ENCODE peak calls at places on chromosomes 7 and 10, in six cellular contexts. R is heart left ventricle, O is HCT116, T is GM12878, Z is right lobe of liver, E is HepG2. B is an unnamed sample. For H3K4me1 and H3K27me3, the result is how much of the 10 kb centered on the place peaks cover.

GRCh38 chr7:25031007-25031406 is 51.0 kb upstream of the OSBPL3 start:
- ATAC-seq in Z (no peak), E (no peak), R (no peak), T (peak), O (no peak), B (no peak)

GRCh38 chr7:129924602-129925001 is 28.2 kb downstream of the UBE2H start:
- ATAC-seq in O (no peak), E (no peak), T (peak), Z (no peak), R (no peak), B (no peak)

GRCh38 chr10:25078659-25079429 is 62.4 kb downstream of the THNSL1 start:
- ATAC-seq in R (no peak), E (peak), T (peak), Z (peak), O (no peak), B (no peak)

GRCh38 chr7:121605297-121605640 is 209.2 kb upstream of the FAM3C start:
- ATAC-seq in O (peak), R (no peak), E (peak), Z (no peak), T (peak), B (no peak)

GRCh38 chr7:40200791-40201190 is 66.0 kb downstream of the SUGCT start:
- ATAC-seq in R (peak), E (no peak), T (no peak), Z (no peak), O (no peak), B (peak)

GRCh38 chr7:66696774-66697191 is 43.8 kb upstream of the RABGEF1 start:
- ATAC-seq in T (no peak), Z (no peak), O (no peak), E (peak), R (peak), B (no peak)

GRCh38 chr7:115574676-115575291 is 455.8 kb downstream of the TFEC start:
- ATAC-seq in Z (no peak), R (no peak), E (no peak), O (no peak), T (no peak), B (no peak)

GRCh38 chr7:129434846-129435318 is 650 bp downstream of the STRIP2 start:
- ATAC-seq in T (peak), Z (peak), R (peak), E (peak), O (peak), B (no peak)

GRCh38 chr7:141700848-141701371 is 1.1 kb downstream of the DENND11 start:
- ATAC-seq in E (peak), T (peak), O (no peak), R (peak), Z (peak), B (no peak)

GRCh38 chr7:5417106-5418071 is 6.2 kb downstream of the TNRC18 start:
- ATAC-seq in O (no peak), T (no peak), E (no peak), R (no peak), Z (no peak), B (no peak)

GRCh38 chr10:78578929-78579328 is 489.8 kb upstream of the ZMIZ1 start:
- ATAC-seq in T (peak), Z (no peak), E (no peak), R (no peak), O (no peak), B (no peak)

GRCh38 chr10:1274746-1275544 is 218.8 kb downstream of the WDR37 start:
- ATAC-seq in O (peak), R (no peak), T (no peak), E (peak), Z (no peak), B (no peak)

GRCh38 chr10:35463105-35463867 is 127.0 kb downstream of the CCNY start:
- ATAC-seq in R (no peak), Z (no peak), T (no peak), O (no peak), E (no peak), B (no peak)

GRCh38 chr7:133649593-133649992 is 396.7 kb downstream of the EXOC4 start:
- ATAC-seq in O (no peak), E (no peak), R (no peak), Z (no peak), T (no peak), B (no peak)

GRCh38 chr7:36404639-36405408 is 15.2 kb downstream of the ANLN start:
- ATAC-seq in R (no peak), E (no peak), T (no peak), Z (no peak), O (no peak), B (no peak)

GRCh38 chr10:3926675-3927525 is 141.9 kb upstream of the KLF6 start:
- ATAC-seq in T (no peak), O (no peak), E (no peak), Z (no peak), R (no peak), B (peak)

GRCh38 chr7:112036071-112036470 is 170.1 kb downstream of the DOCK4 start:
- ATAC-seq in T (no peak), O (no peak), Z (no peak), R (no peak), E (no peak), B (no peak)

GRCh38 chr10:66931340-66931948 is 5.6 kb downstream of the LRRTM3 start:
- ATAC-seq in R (peak), T (peak), Z (peak), E (peak), O (peak), B (no peak)

GRCh38 chr10:44334621-44335184 is 50.2 kb downstream of the CXCL12 start:
- ATAC-seq in Z (no peak), R (peak), E (no peak), T (no peak), O (no peak), B (no peak)

GRCh38 chr10:14917827-14918226 is 36.1 kb downstream of the DCLRE1C start:
- ATAC-seq in Z (no peak), O (no peak), E (no peak), R (no peak), T (no peak), B (no peak)

GRCh38 chr10:73501651-73502050 is 5.8 kb upstream of the PPP3CB start:
- ATAC-seq in O (no peak), E (no peak), T (peak), Z (no peak), R (no peak), B (no peak)

GRCh38 chr7:81420526-81420925 is 349.3 kb downstream of the HGF start:
- ATAC-seq in E (no peak), R (no peak), T (no peak), Z (no peak), O (no peak), B (no peak)

GRCh38 chr7:51028128-51028830 is 245.6 kb upstream of the GRB10 start:
- ATAC-seq in T (no peak), O (no peak), E (no peak), R (no peak), Z (no peak), B (no peak)

GRCh38 chr7:155349601-155350331 is 52.1 kb downstream of the INSIG1 start:
- ATAC-seq in T (no peak), Z (no peak), E (peak), O (no peak), R (no peak), B (no peak)

GRCh38 chr10:50636576-50636975 is 12.8 kb upstream of the SGMS1 start:
- ATAC-seq in T (peak), R (no peak), Z (no peak), E (no peak), O (no peak), B (no peak)

GRCh38 chr7:159012353-159013069 is 132.2 kb downstream of the VIPR2 start:
- ATAC-seq in R (peak), T (no peak), Z (peak), E (peak), O (no peak), B (peak)

GRCh38 chr10:46325021-46325420 is 38.2 kb downstream of the ANTXRL start:
- ATAC-seq in T (no peak), O (peak), E (no peak), Z (peak), R (no peak), B (no peak)

GRCh38 chr7:108294595-108294994 is 161.6 kb downstream of the NRCAM start:
- ATAC-seq in T (peak), E (no peak), Z (peak), O (no peak), R (no peak), B (no peak)

GRCh38 chr7:106774213-106774767 is 90.8 kb upstream of the PIK3CG start:
- ATAC-seq in T (no peak), O (no peak), E (no peak), Z (no peak), R (no peak), B (no peak)
- TF ChIP-seq POLR2A in T (no peak), O (no peak), E (no peak), Z (no peak), R (no peak), B (no peak)

GRCh38 chr10:31358688-31359330 is 39.8 kb downstream of the ZEB1 start:
- ATAC-seq in R (peak), Z (peak), O (no peak), E (no peak), T (no peak), B (no peak)

GRCh38 chr10:31350891-31351290 is 31.9 kb downstream of the ZEB1 start:
- ATAC-seq in O (no peak), R (no peak), T (no peak), E (no peak), Z (no peak), B (no peak)

GRCh38 chr10:31352436-31353226 is 33.6 kb downstream of the ZEB1 start:
- ATAC-seq in O (no peak), T (peak), Z (no peak), E (no peak), R (peak), B (no peak)

GRCh38 chr10:31347705-31348104 is 28.7 kb downstream of the ZEB1 start:
- ATAC-seq in E (no peak), O (no peak), Z (no peak), R (no peak), T (peak), B (no peak)

DNA sequence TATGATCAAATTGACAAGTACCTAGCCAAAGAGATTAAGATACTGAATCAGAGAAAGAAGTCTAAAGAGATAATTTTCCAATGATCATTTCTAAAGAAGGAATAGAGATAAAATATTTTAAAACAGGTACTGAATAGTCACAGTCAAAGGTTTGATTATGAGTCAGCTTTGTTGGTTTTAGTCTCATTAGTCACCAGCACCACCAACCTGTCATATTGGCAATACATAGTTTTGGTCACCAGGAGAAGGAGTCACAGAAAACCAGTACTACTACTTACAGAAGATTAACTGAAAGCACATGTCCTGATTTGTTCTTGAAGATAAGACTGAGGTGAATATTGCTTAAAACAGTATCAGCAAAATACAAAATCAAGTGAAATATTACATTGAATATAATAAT is 34.6 kb downstream of the ZEB1 start:
- ATAC-seq in E (peak), R (peak), Z (peak), O (peak), T (peak), B (no peak)
- H3K4me1 ChIP-seq in E (under half), R (under half), Z (under half), O (under half), T (under half), B (half or more)

DNA sequence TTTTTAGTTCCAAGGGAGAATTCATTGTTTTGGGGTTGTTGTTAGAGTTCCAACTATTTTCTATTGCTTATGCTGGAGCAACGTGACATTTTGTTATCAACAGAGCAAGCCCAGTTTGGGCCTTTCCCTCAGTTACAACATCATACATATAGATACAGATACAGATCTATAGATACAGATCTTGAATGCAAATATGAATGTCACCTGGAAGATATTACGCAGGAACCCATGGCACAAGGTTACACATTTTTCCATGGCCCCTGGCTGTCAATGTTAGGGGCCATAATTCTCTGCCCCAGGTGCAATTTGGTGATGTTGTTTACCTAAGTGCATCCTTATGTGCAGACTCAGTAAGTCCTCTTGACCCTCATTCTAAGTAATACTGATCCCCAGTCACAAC is 3.6 kb upstream of the PODXL start:
- ATAC-seq in O (no peak), R (no peak), E (no peak), Z (no peak), T (no peak), B (no peak)
- H3K27me3 ChIP-seq in O (under half), R (under half), E (under half), Z (under half), T (under half), B (under half)

DNA sequence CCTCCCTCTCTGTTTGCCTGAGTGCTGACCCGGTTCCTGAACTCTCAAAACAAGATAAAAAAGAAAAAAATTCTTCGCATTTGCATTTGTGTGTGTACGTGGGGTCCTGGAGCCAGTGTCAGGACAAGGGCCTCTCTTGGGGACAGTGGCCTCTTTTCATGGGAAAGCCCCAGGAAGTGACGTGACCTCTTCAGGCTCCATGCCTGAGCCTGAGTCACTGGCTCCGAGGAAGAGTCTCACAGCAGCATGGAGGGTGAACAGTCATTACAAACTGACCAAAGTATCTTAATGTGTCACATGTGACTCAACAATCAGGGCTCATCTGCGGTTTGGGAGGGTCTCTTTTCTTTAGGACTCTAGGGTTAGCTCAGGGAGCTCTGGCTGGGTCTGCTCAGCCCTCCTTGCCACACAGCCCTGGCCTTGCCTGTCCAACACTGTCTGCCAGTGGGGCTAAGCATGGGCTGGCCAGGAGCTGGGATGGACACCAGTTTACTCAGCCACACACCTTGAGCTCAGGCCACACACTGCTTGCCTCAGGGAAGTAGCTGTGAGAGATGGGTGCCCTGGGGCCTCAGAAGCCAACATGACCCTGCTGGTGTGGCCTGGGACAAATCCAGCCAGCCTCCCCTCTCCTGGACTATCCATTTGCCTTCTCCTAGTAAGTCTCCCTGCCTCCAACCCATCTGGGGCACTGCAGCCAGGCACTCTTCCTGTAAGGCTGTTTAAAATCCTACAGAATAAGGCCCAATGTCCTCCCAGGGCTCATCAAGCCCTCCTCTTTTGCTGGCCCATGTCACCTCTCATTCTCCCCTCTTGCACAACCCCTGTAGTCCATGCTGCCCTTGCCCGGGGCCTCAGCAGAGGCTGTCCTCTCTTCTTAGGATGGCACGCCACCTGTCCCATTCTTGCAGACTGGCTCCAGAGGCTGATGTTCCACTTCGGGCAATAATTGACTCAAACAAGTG is 10.5 kb downstream of the TMEM273 start:
- ATAC-seq in E (peak), R (peak), T (peak), Z (peak), O (peak), B (peak)
- TF ChIP-seq POLR2A in E (no peak), R (no peak), T (no peak), Z (no peak), O (no peak), B (no peak)

GRCh38 chr7:38179719-38180333 is 1.8 kb downstream of the STARD3NL start:
- ATAC-seq in Z (no peak), O (no peak), R (no peak), E (no peak), T (no peak), B (no peak)
- H3K4me1 ChIP-seq in Z (under half), O (under half), R (under half), E (under half), T (under half), B (under half)

DNA sequence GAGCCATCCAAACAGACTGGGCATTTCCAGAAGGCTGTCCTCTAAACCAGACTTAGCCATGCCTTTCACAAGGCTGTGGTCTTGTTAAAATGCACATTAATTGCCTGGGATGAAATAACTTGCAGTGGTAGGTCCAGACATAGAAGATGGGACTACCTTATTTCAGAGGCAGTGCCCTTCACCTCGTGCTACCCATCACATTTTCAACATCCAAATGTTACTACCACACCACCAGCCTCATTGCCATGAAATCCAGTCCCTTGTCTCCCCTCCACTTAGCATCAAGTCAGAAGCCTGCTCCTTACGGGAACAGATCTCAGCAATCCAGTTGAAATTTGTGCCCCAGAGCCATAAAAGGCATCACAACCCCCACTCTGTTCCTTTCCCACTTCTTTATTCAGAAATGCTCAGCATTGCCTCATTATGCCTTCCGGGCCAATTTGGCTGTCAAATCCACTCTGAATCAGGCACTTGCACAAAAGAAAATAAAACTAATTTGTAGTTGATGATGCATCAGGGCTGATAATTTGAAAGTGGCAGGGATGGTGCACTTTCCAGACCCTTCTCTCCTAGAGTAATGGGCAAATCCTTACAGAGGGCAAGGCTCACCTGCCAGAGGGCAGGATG is 147.7 kb upstream of the PDE1C start:
- ATAC-seq in Z (no peak), O (no peak), E (no peak), T (no peak), R (peak), B (no peak)
- H3K27me3 ChIP-seq in Z (under half), O (half or more), E (under half), T (under half), R (under half), B (under half)

GRCh38 chr10:6920072-6921019 is 340.3 kb upstream of the PRKCQ start:
- ATAC-seq in R (peak), E (peak), T (peak), O (peak), Z (peak), B (peak)
- TF ChIP-seq POLR2A in R (no peak), E (no peak), T (no peak), O (no peak), Z (no peak), B (no peak)

GRCh38 chr10:89888647-89889046 is 187.3 kb downstream of the KIF20B start:
- ATAC-seq in R (no peak), O (no peak), E (no peak), T (peak), Z (peak), B (no peak)
- H3K4me1 ChIP-seq in R (under half), O (under half), E (under half), T (under half), Z (under half), B (under half)

DNA sequence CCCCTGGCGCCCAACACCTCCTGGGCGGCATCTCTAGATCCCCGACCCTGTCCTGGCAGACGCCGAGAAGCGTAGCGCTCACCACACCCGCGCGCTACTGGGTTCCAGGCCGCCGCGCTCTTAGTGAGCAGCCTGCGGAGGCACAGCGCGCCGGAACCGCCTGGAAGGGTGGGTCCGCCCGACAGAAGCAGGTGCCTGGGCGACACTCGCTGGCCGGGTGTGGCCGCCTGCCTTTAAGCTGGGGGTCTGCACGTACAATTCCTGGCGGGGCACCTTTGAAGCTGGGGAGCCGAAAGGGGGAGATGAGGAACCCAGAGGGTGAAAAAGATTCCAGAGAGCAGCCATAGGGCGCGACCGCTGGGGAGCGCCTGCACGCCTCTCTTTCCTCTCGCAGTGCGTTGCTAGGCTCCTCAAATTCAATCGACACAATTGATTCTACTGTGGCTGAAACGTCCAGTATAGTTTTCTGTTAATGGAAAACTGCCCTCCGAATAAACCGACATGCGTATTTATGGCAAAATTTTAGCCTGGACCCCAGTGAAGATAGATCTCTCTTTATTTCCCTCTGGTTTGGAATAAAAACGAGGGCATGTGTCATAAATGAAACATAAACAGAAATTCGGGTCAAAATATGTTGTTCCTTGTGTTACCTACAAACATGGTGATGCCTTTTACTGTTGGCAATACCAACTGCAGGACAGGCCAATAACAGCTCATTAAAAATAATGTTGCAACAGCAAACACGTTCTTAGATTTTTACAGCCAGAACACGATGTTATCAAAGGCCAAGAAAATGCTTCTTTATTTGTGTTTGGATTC is 4.6 kb downstream of the HMX3 start:
- ATAC-seq in E (peak), R (no peak), Z (peak), O (peak), T (peak), B (no peak)
- H3K27me3 ChIP-seq in E (under half), R (half or more), Z (under half), O (under half), T (under half), B (half or more)